ENCODE peak calls at places on chromosomes 12 and 14, in nine cellular contexts. R, E, D, Q, K, X, Y, B and J are unnamed samples.
A peak's percentile ranks its signal among the peaks of the same experiment; 100 is the strongest.

GRCh38 chr12:10031771-10032175 is 1.3 kb downstream of the CLEC9A start:
- DNase-seq in R (no peak), E (no peak), D (no peak), Q (no peak), K (no peak), X (peak; percentile 94), Y (peak; percentile 82), B (no peak), J (no peak)

GRCh38 chr14:72947366-72948160 is 21.3 kb downstream of the DCAF4 start:
- DNase-seq in R (no peak), E (no peak), D (no peak), Q (no peak), K (no peak), X (peak; percentile 25), Y (peak; percentile 20), B (no peak), J (no peak)

GRCh38 chr14:68397827-68398226 is 395.0 kb downstream of the ZFP36L1 start:
- DNase-seq in R (no peak), E (no peak), D (no peak), Q (no peak), K (peak; percentile 18), X (peak; percentile 75), Y (peak; percentile 76), B (no peak), J (no peak)

GRCh38 chr12:106227641-106228319 is 20.0 kb downstream of the CKAP4 start:
- DNase-seq in R (no peak), E (no peak), D (no peak), Q (no peak), K (peak; percentile 41), X (peak; percentile 58), Y (no peak), B (peak; percentile 72), J (peak; percentile 40)

GRCh38 chr12:75260316-75260715 is 50.7 kb upstream of the KCNC2 start:
- DNase-seq in R (no peak), E (no peak), D (no peak), Q (no peak), K (no peak), X (no peak), Y (no peak), B (no peak), J (no peak)

GRCh38 chr12:125890366-125890905 is 825.2 kb downstream of the AACS start:
- DNase-seq in R (no peak), E (no peak), D (no peak), Q (no peak), K (no peak), X (no peak), Y (peak; percentile 8), B (no peak), J (no peak)

GRCh38 chr12:130031571-130032189 is 127.9 kb upstream of the TMEM132D start:
- DNase-seq in R (no peak), E (peak; percentile 84), D (peak; percentile 81), Q (peak; percentile 41), K (no peak), X (peak; percentile 36), Y (no peak), B (peak; percentile 17), J (peak; percentile 65)

GRCh38 chr14:51912112-51912786 is 51.8 kb downstream of the GNG2 start:
- DNase-seq in R (no peak), E (no peak), D (no peak), Q (no peak), K (no peak), X (no peak), Y (no peak), B (no peak), J (no peak)

GRCh38 chr14:50000215-50001145 is 107.6 kb downstream of the ARF6 start:
- DNase-seq in R (peak; percentile 83), E (peak; percentile 68), D (peak; percentile 23), Q (peak; percentile 74), K (peak; percentile 78), X (peak; percentile 95), Y (peak; percentile 93), B (peak; percentile 65), J (peak; percentile 67)

GRCh38 chr12:132595183-132595582 is 15.2 kb downstream of the LRCOL1 start:
- DNase-seq in R (no peak), E (no peak), D (no peak), Q (no peak), K (no peak), X (no peak), Y (no peak), B (no peak), J (no peak)

GRCh38 chr14:88590173-88590572 is 27.3 kb downstream of the ZC3H14 start:
- DNase-seq in R (no peak), E (no peak), D (no peak), Q (no peak), K (no peak), X (no peak), Y (no peak), B (no peak), J (no peak)

GRCh38 chr12:131084341-131085011 is 130.8 kb downstream of the ADGRD1 start:
- DNase-seq in R (no peak), E (peak; percentile 8), D (no peak), Q (peak; percentile 15), K (no peak), X (no peak), Y (no peak), B (no peak), J (no peak)

GRCh38 chr14:74394549-74394948 is 31.5 kb downstream of the SYNDIG1L start:
- DNase-seq in R (no peak), E (no peak), D (no peak), Q (no peak), K (no peak), X (no peak), Y (no peak), B (no peak), J (no peak)
- H3K27me3 ChIP-seq in R (peaks cover 12% of the 10 kb centered on the region), E (no peaks in the 10 kb centered on the region), D (no peaks in the 10 kb centered on the region), Q (peaks cover 27% of the 10 kb centered on the region), K (no peaks in the 10 kb centered on the region), X (peaks cover 49% of the 10 kb centered on the region), Y (peaks cover 34% of the 10 kb centered on the region), B (no peaks in the 10 kb centered on the region), J (no peaks in the 10 kb centered on the region)

GRCh38 chr14:95293474-95293873 is 26.2 kb downstream of the CLMN start:
- DNase-seq in R (no peak), E (no peak), D (no peak), Q (no peak), K (no peak), X (no peak), Y (no peak), B (no peak), J (no peak)

GRCh38 chr14:95290769-95291440 is 28.8 kb downstream of the CLMN start:
- DNase-seq in R (no peak), E (no peak), D (no peak), Q (no peak), K (no peak), X (no peak), Y (no peak), B (no peak), J (no peak)

GRCh38 chr14:95291859-95292542 is 27.7 kb downstream of the CLMN start:
- DNase-seq in R (peak; percentile 81), E (peak; percentile 65), D (no peak), Q (peak; percentile 75), K (no peak), X (peak; percentile 55), Y (peak; percentile 20), B (no peak), J (no peak)

GRCh38 chr14:95294320-95294719 is 25.4 kb downstream of the CLMN start:
- DNase-seq in R (no peak), E (no peak), D (no peak), Q (no peak), K (no peak), X (no peak), Y (no peak), B (no peak), J (no peak)

DNA sequence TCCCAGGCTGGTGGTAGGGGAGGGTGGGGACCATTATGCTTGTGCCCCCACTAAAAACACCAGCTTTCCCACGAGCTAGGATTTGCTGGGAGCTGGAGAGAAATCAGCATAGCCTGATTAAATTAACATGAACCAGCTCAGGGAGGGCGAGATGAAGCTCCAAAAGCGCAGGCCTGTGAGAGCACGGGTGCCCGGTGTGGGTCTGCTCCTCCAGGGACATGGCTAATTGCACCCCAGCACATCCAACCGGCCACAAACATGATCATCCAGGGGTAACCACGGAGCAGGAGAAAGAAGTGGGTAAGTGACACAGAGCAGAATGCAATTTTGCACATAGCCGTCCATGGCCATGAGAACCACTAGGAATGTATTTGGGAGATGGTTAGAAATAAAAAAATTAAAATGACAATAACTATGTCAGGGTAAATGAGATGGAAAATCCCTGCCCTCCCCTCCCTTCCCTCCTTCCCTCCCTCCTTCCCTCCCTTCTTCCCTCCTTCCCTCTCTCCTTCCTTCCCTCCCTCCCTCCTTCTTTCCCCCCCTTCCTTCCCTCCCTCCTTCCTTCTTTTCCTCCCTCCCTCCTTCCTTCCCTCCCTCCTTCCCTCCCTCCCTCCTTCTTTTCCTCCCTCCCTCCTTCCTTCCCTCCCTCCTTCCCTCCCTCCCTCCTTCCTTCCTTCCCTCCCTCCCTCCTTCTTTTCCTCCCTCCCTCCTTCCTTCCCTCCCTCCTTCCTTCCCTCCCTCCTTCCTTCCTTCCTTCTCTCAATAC is 26.9 kb downstream of the CLMN start:
- DNase-seq in R (no peak), E (no peak), D (no peak), Q (no peak), K (no peak), X (no peak), Y (no peak), B (no peak), J (no peak)
- H3K27ac ChIP-seq in R (peak overlapping the region; percentile 43), E (peak overlapping the region; percentile 45), D (no peak overlapping the region), Q (peak overlapping the region; percentile 60), K (peak overlapping the region; percentile 38), X (no peak overlapping the region), Y (no peak overlapping the region), B (no peak overlapping the region), J (no peak overlapping the region)

GRCh38 chr14:60656755-60657608 is 7.7 kb upstream of the SIX1 start:
- DNase-seq in R (no peak), E (peak; percentile 66), D (peak; percentile 90), Q (no peak), K (peak; percentile 91), X (peak; percentile 83), Y (peak; percentile 49), B (no peak), J (no peak)

GRCh38 chr14:60658909-60659585 is 9.8 kb upstream of the SIX1 start:
- DNase-seq in R (no peak), E (no peak), D (peak; percentile 28), Q (no peak), K (no peak), X (no peak), Y (no peak), B (no peak), J (no peak)

GRCh38 chr14:60657609-60657983 is 8.3 kb upstream of the SIX1 start:
- DNase-seq in R (no peak), E (no peak), D (peak; percentile 53), Q (no peak), K (peak; percentile 66), X (no peak), Y (no peak), B (no peak), J (no peak)

GRCh38 chr14:60655898-60656754 is 6.8 kb upstream of the SIX1 start:
- DNase-seq in R (no peak), E (no peak), D (peak; percentile 59), Q (no peak), K (no peak), X (no peak), Y (no peak), B (no peak), J (no peak)

GRCh38 chr14:60658116-60658515 is 8.8 kb upstream of the SIX1 start:
- DNase-seq in R (no peak), E (no peak), D (peak; percentile 41), Q (no peak), K (no peak), X (no peak), Y (no peak), B (no peak), J (no peak)
- H3K27me3 ChIP-seq in R (peaks cover 99% of the 10 kb centered on the region), E (peaks cover 4% of the 10 kb centered on the region), D (peaks cover 80% of the 10 kb centered on the region), Q (peaks cover 2% of the 10 kb centered on the region), K (peaks cover 42% of the 10 kb centered on the region), X (peaks cover 3% of the 10 kb centered on the region), Y (peaks cover 17% of the 10 kb centered on the region), B (peaks cover 42% of the 10 kb centered on the region), J (peaks cover 30% of the 10 kb centered on the region)

GRCh38 chr12:42997032-42997431 is 407.5 kb upstream of the PRICKLE1 start:
- DNase-seq in R (no peak), E (no peak), D (no peak), Q (no peak), K (no peak), X (no peak), Y (no peak), B (no peak), J (no peak)
- H3K27ac ChIP-seq in R (no peak overlapping the region), E (no peak overlapping the region), D (no peak overlapping the region), Q (no peak overlapping the region), K (no peak overlapping the region), X (no peak overlapping the region), Y (no peak overlapping the region), B (no peak overlapping the region), J (no peak overlapping the region)